ENCODE peak calls at places on chromosomes 12 and 14, in six cellular contexts. H, Z, S, N, Q and T are unnamed samples.

GRCh38 chr12:106144847-106145246 is 6.1 kb upstream of the NUAK1 start:
- DNase-seq in H (no peak), Z (no peak), S (no peak), N (no peak), Q (no peak), T (no peak)

GRCh38 chr12:132587781-132588180 is 22.6 kb downstream of the LRCOL1 start:
- DNase-seq in H (no peak), Z (no peak), S (no peak), N (no peak), Q (no peak), T (no peak)

GRCh38 chr12:72570601-72571000 is 298.4 kb downstream of the TRHDE start:
- DNase-seq in H (no peak), Z (no peak), S (no peak), N (no peak), Q (no peak), T (no peak)

GRCh38 chr12:58067610-58068387 is 126.4 kb downstream of the ATP23 start:
- DNase-seq in H (no peak), Z (no peak), S (no peak), N (no peak), Q (no peak), T (no peak)

GRCh38 chr12:105945935-105946334 is 192.8 kb downstream of the NUAK1 start:
- DNase-seq in H (no peak), Z (no peak), S (no peak), N (no peak), Q (no peak), T (no peak)

GRCh38 chr12:118500302-118500701 is 123.9 kb downstream of the SUDS3 start:
- DNase-seq in H (no peak), Z (no peak), S (no peak), N (no peak), Q (no peak), T (no peak)

GRCh38 chr14:91144425-91145145 is 30.7 kb downstream of the DGLUCY start:
- DNase-seq in H (no peak), Z (no peak), S (no peak), N (no peak), Q (no peak), T (no peak)

GRCh38 chr12:94638521-94638920 is 11.8 kb downstream of the TMCC3 start:
- DNase-seq in H (no peak), Z (no peak), S (no peak), N (no peak), Q (no peak), T (no peak)

GRCh38 chr14:61321385-61322010 is at the start of gene PRKCH:
- DNase-seq in H (peak; percentile 73), Z (peak; percentile 65), S (peak; percentile 93), N (peak; percentile 85), Q (no peak), T (peak; percentile 94)

GRCh38 chr12:69262264-69262974 is 23.1 kb downstream of the CPSF6 start:
- DNase-seq in H (no peak), Z (no peak), S (no peak), N (no peak), Q (no peak), T (no peak)

GRCh38 chr14:37047996-37048395 is 124.4 kb downstream of the SLC25A21 start:
- DNase-seq in H (no peak), Z (no peak), S (no peak), N (no peak), Q (no peak), T (no peak)
- H3K9me3 ChIP-seq in H (no peaks in the 10 kb centered on the region), Z (no peaks in the 10 kb centered on the region), S (no peaks in the 10 kb centered on the region), N (no peaks in the 10 kb centered on the region), Q (no peaks in the 10 kb centered on the region), T (no peaks in the 10 kb centered on the region)

GRCh38 chr14:85453401-85453800 is 76.5 kb upstream of the FLRT2 start:
- DNase-seq in H (no peak), Z (no peak), S (no peak), N (no peak), Q (no peak), T (no peak)
- H3K9me3 ChIP-seq in H (no peaks in the 10 kb centered on the region), Z (no peaks in the 10 kb centered on the region), S (no peaks in the 10 kb centered on the region), N (no peaks in the 10 kb centered on the region), Q (no peaks in the 10 kb centered on the region), T (no peaks in the 10 kb centered on the region)

GRCh38 chr12:28367993-28368392 is 177.7 kb downstream of the CCDC91 start:
- DNase-seq in H (no peak), Z (no peak), S (no peak), N (no peak), Q (no peak), T (no peak)
- H3K9me3 ChIP-seq in H (peaks cover 52% of the 10 kb centered on the region), Z (peaks cover 46% of the 10 kb centered on the region), S (no peaks in the 10 kb centered on the region), N (peaks cover 3% of the 10 kb centered on the region), Q (peaks cover 31% of the 10 kb centered on the region), T (peaks cover 3% of the 10 kb centered on the region)

GRCh38 chr12:56863789-56864188 is 70.4 kb downstream of the SDR9C7 start:
- DNase-seq in H (no peak), Z (no peak), S (no peak), N (no peak), Q (no peak), T (no peak)
- H3K9me3 ChIP-seq in H (peaks cover 79% of the 10 kb centered on the region), Z (peaks cover 58% of the 10 kb centered on the region), S (no peaks in the 10 kb centered on the region), N (peaks cover 4% of the 10 kb centered on the region), Q (peaks cover 25% of the 10 kb centered on the region), T (peaks cover 12% of the 10 kb centered on the region)